ENCODE peak calls at places on chromosomes 2 and 18, in eight cellular contexts. One of them, this sample, is unnamed.

GRCh38 chr2:239856620-239857285 is 168.4 kb downstream of the NDUFA10 start:
- DNase-seq in activated naive CD8-positive, alpha-beta T cell treated with anti-CD3 and anti-CD28 coated beads, Interleukin-2, amount 50 U/mL, for 16 hours: no peak
- DNase-seq in adipocyte: no peak
- DNase-seq in CD14-positive monocyte: no peak
- DNase-seq in NCI-H2171: no peak
- DNase-seq in NCI-H1436: no peak
- DNase-seq in endothelial cell of umbilical vein: no peak
- DNase-seq in activated effector memory CD4-positive, alpha-beta T cell treated with anti-CD3 and anti-CD28 coated beads, Interleukin-2, amount 50 U/mL, for 16 hours: no peak
- DNase-seq in this sample: no peak

GRCh38 chr2:128293426-128293755 is 25.3 kb downstream of the HS6ST1 start:
- DNase-seq in activated naive CD8-positive, alpha-beta T cell treated with anti-CD3 and anti-CD28 coated beads, Interleukin-2, amount 50 U/mL, for 16 hours: no peak
- DNase-seq in adipocyte: no peak
- DNase-seq in CD14-positive monocyte: no peak
- DNase-seq in NCI-H2171: no peak
- DNase-seq in NCI-H1436: no peak
- DNase-seq in endothelial cell of umbilical vein: no peak
- DNase-seq in activated effector memory CD4-positive, alpha-beta T cell treated with anti-CD3 and anti-CD28 coated beads, Interleukin-2, amount 50 U/mL, for 16 hours: no peak
- DNase-seq in this sample: no peak

GRCh38 chr2:169393068-169393590 is 30.8 kb upstream of the LRP2 start:
- DNase-seq in activated naive CD8-positive, alpha-beta T cell treated with anti-CD3 and anti-CD28 coated beads, Interleukin-2, amount 50 U/mL, for 16 hours: no peak
- DNase-seq in adipocyte: no peak
- DNase-seq in CD14-positive monocyte: no peak
- DNase-seq in NCI-H2171: peak; percentile 66
- DNase-seq in NCI-H1436: no peak
- DNase-seq in endothelial cell of umbilical vein: no peak
- DNase-seq in activated effector memory CD4-positive, alpha-beta T cell treated with anti-CD3 and anti-CD28 coated beads, Interleukin-2, amount 50 U/mL, for 16 hours: no peak
- DNase-seq in this sample: no peak

GRCh38 chr2:70748002-70748779 is 19.8 kb downstream of the ADD2 start:
- DNase-seq in activated naive CD8-positive, alpha-beta T cell treated with anti-CD3 and anti-CD28 coated beads, Interleukin-2, amount 50 U/mL, for 16 hours: no peak
- DNase-seq in adipocyte: no peak
- DNase-seq in CD14-positive monocyte: no peak
- DNase-seq in NCI-H2171: no peak
- DNase-seq in NCI-H1436: no peak
- DNase-seq in endothelial cell of umbilical vein: no peak
- DNase-seq in activated effector memory CD4-positive, alpha-beta T cell treated with anti-CD3 and anti-CD28 coated beads, Interleukin-2, amount 50 U/mL, for 16 hours: no peak
- DNase-seq in this sample: no peak

GRCh38 chr18:26813043-26813442 is 52.5 kb downstream of the AQP4 start:
- DNase-seq in activated naive CD8-positive, alpha-beta T cell treated with anti-CD3 and anti-CD28 coated beads, Interleukin-2, amount 50 U/mL, for 16 hours: no peak
- DNase-seq in adipocyte: no peak
- DNase-seq in CD14-positive monocyte: no peak
- DNase-seq in NCI-H2171: no peak
- DNase-seq in NCI-H1436: no peak
- DNase-seq in endothelial cell of umbilical vein: no peak
- DNase-seq in activated effector memory CD4-positive, alpha-beta T cell treated with anti-CD3 and anti-CD28 coated beads, Interleukin-2, amount 50 U/mL, for 16 hours: no peak
- DNase-seq in this sample: no peak

GRCh38 chr2:136067465-136067864 is 50.5 kb downstream of the CXCR4 start:
- DNase-seq in activated naive CD8-positive, alpha-beta T cell treated with anti-CD3 and anti-CD28 coated beads, Interleukin-2, amount 50 U/mL, for 16 hours: no peak
- DNase-seq in adipocyte: no peak
- DNase-seq in CD14-positive monocyte: no peak
- DNase-seq in NCI-H2171: no peak
- DNase-seq in NCI-H1436: no peak
- DNase-seq in endothelial cell of umbilical vein: no peak
- DNase-seq in activated effector memory CD4-positive, alpha-beta T cell treated with anti-CD3 and anti-CD28 coated beads, Interleukin-2, amount 50 U/mL, for 16 hours: no peak
- DNase-seq in this sample: no peak

GRCh38 chr2:218429951-218430692 is 11.2 kb downstream of the VIL1 start:
- DNase-seq in activated naive CD8-positive, alpha-beta T cell treated with anti-CD3 and anti-CD28 coated beads, Interleukin-2, amount 50 U/mL, for 16 hours: no peak
- DNase-seq in adipocyte: no peak
- DNase-seq in CD14-positive monocyte: no peak
- DNase-seq in NCI-H2171: no peak
- DNase-seq in NCI-H1436: no peak
- DNase-seq in endothelial cell of umbilical vein: no peak
- DNase-seq in activated effector memory CD4-positive, alpha-beta T cell treated with anti-CD3 and anti-CD28 coated beads, Interleukin-2, amount 50 U/mL, for 16 hours: peak; percentile 27
- DNase-seq in this sample: no peak

GRCh38 chr2:58137856-58138255 is 91.2 kb downstream of the VRK2 start:
- DNase-seq in activated naive CD8-positive, alpha-beta T cell treated with anti-CD3 and anti-CD28 coated beads, Interleukin-2, amount 50 U/mL, for 16 hours: no peak
- DNase-seq in adipocyte: peak; percentile 7
- DNase-seq in CD14-positive monocyte: no peak
- DNase-seq in NCI-H2171: peak; percentile 30
- DNase-seq in NCI-H1436: no peak
- DNase-seq in endothelial cell of umbilical vein: peak; percentile 87
- DNase-seq in activated effector memory CD4-positive, alpha-beta T cell treated with anti-CD3 and anti-CD28 coated beads, Interleukin-2, amount 50 U/mL, for 16 hours: no peak
- DNase-seq in this sample: no peak

GRCh38 chr2:199092419-199092818 is 365.3 kb downstream of the SATB2 start:
- DNase-seq in activated naive CD8-positive, alpha-beta T cell treated with anti-CD3 and anti-CD28 coated beads, Interleukin-2, amount 50 U/mL, for 16 hours: no peak
- DNase-seq in adipocyte: no peak
- DNase-seq in CD14-positive monocyte: no peak
- DNase-seq in NCI-H2171: no peak
- DNase-seq in NCI-H1436: no peak
- DNase-seq in endothelial cell of umbilical vein: no peak
- DNase-seq in activated effector memory CD4-positive, alpha-beta T cell treated with anti-CD3 and anti-CD28 coated beads, Interleukin-2, amount 50 U/mL, for 16 hours: no peak
- DNase-seq in this sample: no peak

GRCh38 chr2:10265328-10266132 is 37.2 kb upstream of the HPCAL1 start:
- DNase-seq in activated naive CD8-positive, alpha-beta T cell treated with anti-CD3 and anti-CD28 coated beads, Interleukin-2, amount 50 U/mL, for 16 hours: no peak
- DNase-seq in adipocyte: peak; percentile 8
- DNase-seq in CD14-positive monocyte: peak; percentile 36
- DNase-seq in NCI-H2171: no peak
- DNase-seq in NCI-H1436: no peak
- DNase-seq in endothelial cell of umbilical vein: no peak
- DNase-seq in activated effector memory CD4-positive, alpha-beta T cell treated with anti-CD3 and anti-CD28 coated beads, Interleukin-2, amount 50 U/mL, for 16 hours: peak; percentile 58
- DNase-seq in this sample: no peak

GRCh38 chr2:47043142-47043890 is 111.8 kb downstream of the STPG4 start:
- DNase-seq in activated naive CD8-positive, alpha-beta T cell treated with anti-CD3 and anti-CD28 coated beads, Interleukin-2, amount 50 U/mL, for 16 hours: no peak
- DNase-seq in adipocyte: peak; percentile 90
- DNase-seq in CD14-positive monocyte: no peak
- DNase-seq in NCI-H2171: peak; percentile 78
- DNase-seq in NCI-H1436: no peak
- DNase-seq in endothelial cell of umbilical vein: peak; percentile 82
- DNase-seq in activated effector memory CD4-positive, alpha-beta T cell treated with anti-CD3 and anti-CD28 coated beads, Interleukin-2, amount 50 U/mL, for 16 hours: no peak
- DNase-seq in this sample: no peak

GRCh38 chr2:170122883-170123547 is 54.9 kb upstream of the MYO3B start:
- DNase-seq in activated naive CD8-positive, alpha-beta T cell treated with anti-CD3 and anti-CD28 coated beads, Interleukin-2, amount 50 U/mL, for 16 hours: no peak
- DNase-seq in adipocyte: peak; percentile 35
- DNase-seq in CD14-positive monocyte: no peak
- DNase-seq in NCI-H2171: no peak
- DNase-seq in NCI-H1436: no peak
- DNase-seq in endothelial cell of umbilical vein: peak; percentile 34
- DNase-seq in activated effector memory CD4-positive, alpha-beta T cell treated with anti-CD3 and anti-CD28 coated beads, Interleukin-2, amount 50 U/mL, for 16 hours: no peak
- DNase-seq in this sample: no peak

GRCh38 chr2:2777213-2777612 is 446.1 kb upstream of the MYT1L start:
- DNase-seq in activated naive CD8-positive, alpha-beta T cell treated with anti-CD3 and anti-CD28 coated beads, Interleukin-2, amount 50 U/mL, for 16 hours: no peak
- DNase-seq in adipocyte: no peak
- DNase-seq in CD14-positive monocyte: no peak
- DNase-seq in NCI-H2171: peak; percentile 51
- DNase-seq in NCI-H1436: no peak
- DNase-seq in endothelial cell of umbilical vein: no peak
- DNase-seq in activated effector memory CD4-positive, alpha-beta T cell treated with anti-CD3 and anti-CD28 coated beads, Interleukin-2, amount 50 U/mL, for 16 hours: peak; percentile 17
- DNase-seq in this sample: no peak

GRCh38 chr2:213237787-213238186 is 46.5 kb upstream of the SPAG16 start:
- DNase-seq in activated naive CD8-positive, alpha-beta T cell treated with anti-CD3 and anti-CD28 coated beads, Interleukin-2, amount 50 U/mL, for 16 hours: no peak
- DNase-seq in adipocyte: peak; percentile 27
- DNase-seq in CD14-positive monocyte: no peak
- DNase-seq in NCI-H2171: no peak
- DNase-seq in NCI-H1436: no peak
- DNase-seq in endothelial cell of umbilical vein: no peak
- DNase-seq in activated effector memory CD4-positive, alpha-beta T cell treated with anti-CD3 and anti-CD28 coated beads, Interleukin-2, amount 50 U/mL, for 16 hours: no peak
- DNase-seq in this sample: no peak

GRCh38 chr2:86809481-86810121 is 18.9 kb upstream of the CD8A start:
- DNase-seq in activated naive CD8-positive, alpha-beta T cell treated with anti-CD3 and anti-CD28 coated beads, Interleukin-2, amount 50 U/mL, for 16 hours: no peak
- DNase-seq in adipocyte: no peak
- DNase-seq in CD14-positive monocyte: no peak
- DNase-seq in NCI-H2171: no peak
- DNase-seq in NCI-H1436: no peak
- DNase-seq in endothelial cell of umbilical vein: no peak
- DNase-seq in activated effector memory CD4-positive, alpha-beta T cell treated with anti-CD3 and anti-CD28 coated beads, Interleukin-2, amount 50 U/mL, for 16 hours: no peak
- DNase-seq in this sample: no peak

GRCh38 chr2:240121190-240121589 is 14.9 kb downstream of the COPS9 start:
- DNase-seq in activated naive CD8-positive, alpha-beta T cell treated with anti-CD3 and anti-CD28 coated beads, Interleukin-2, amount 50 U/mL, for 16 hours: no peak
- DNase-seq in adipocyte: no peak
- DNase-seq in CD14-positive monocyte: no peak
- DNase-seq in NCI-H2171: no peak
- DNase-seq in NCI-H1436: no peak
- DNase-seq in endothelial cell of umbilical vein: no peak
- DNase-seq in activated effector memory CD4-positive, alpha-beta T cell treated with anti-CD3 and anti-CD28 coated beads, Interleukin-2, amount 50 U/mL, for 16 hours: peak; percentile 28
- DNase-seq in this sample: no peak

GRCh38 chr18:10050956-10051355 is 137.1 kb downstream of the VAPA start:
- DNase-seq in activated naive CD8-positive, alpha-beta T cell treated with anti-CD3 and anti-CD28 coated beads, Interleukin-2, amount 50 U/mL, for 16 hours: no peak
- DNase-seq in adipocyte: no peak
- DNase-seq in CD14-positive monocyte: no peak
- DNase-seq in NCI-H2171: no peak
- DNase-seq in NCI-H1436: no peak
- DNase-seq in endothelial cell of umbilical vein: no peak
- DNase-seq in activated effector memory CD4-positive, alpha-beta T cell treated with anti-CD3 and anti-CD28 coated beads, Interleukin-2, amount 50 U/mL, for 16 hours: no peak
- DNase-seq in this sample: no peak

GRCh38 chr2:128779301-128780095 is 460.8 kb upstream of the HS6ST1 start:
- DNase-seq in activated naive CD8-positive, alpha-beta T cell treated with anti-CD3 and anti-CD28 coated beads, Interleukin-2, amount 50 U/mL, for 16 hours: no peak
- DNase-seq in adipocyte: no peak
- DNase-seq in CD14-positive monocyte: no peak
- DNase-seq in NCI-H2171: no peak
- DNase-seq in NCI-H1436: no peak
- DNase-seq in endothelial cell of umbilical vein: no peak
- DNase-seq in activated effector memory CD4-positive, alpha-beta T cell treated with anti-CD3 and anti-CD28 coated beads, Interleukin-2, amount 50 U/mL, for 16 hours: peak; percentile 16
- DNase-seq in this sample: no peak

GRCh38 chr2:96839288-96839874 is 4.4 kb downstream of the ANKRD23 start:
- DNase-seq in activated naive CD8-positive, alpha-beta T cell treated with anti-CD3 and anti-CD28 coated beads, Interleukin-2, amount 50 U/mL, for 16 hours: peak; percentile 46
- DNase-seq in adipocyte: no peak
- DNase-seq in CD14-positive monocyte: no peak
- DNase-seq in NCI-H2171: no peak
- DNase-seq in NCI-H1436: no peak
- DNase-seq in endothelial cell of umbilical vein: no peak
- DNase-seq in activated effector memory CD4-positive, alpha-beta T cell treated with anti-CD3 and anti-CD28 coated beads, Interleukin-2, amount 50 U/mL, for 16 hours: peak; percentile 93
- DNase-seq in this sample: no peak

GRCh38 chr2:191950132-191950885 is 103.4 kb upstream of the CAVIN2 start:
- DNase-seq in activated naive CD8-positive, alpha-beta T cell treated with anti-CD3 and anti-CD28 coated beads, Interleukin-2, amount 50 U/mL, for 16 hours: no peak
- DNase-seq in adipocyte: peak; percentile 56
- DNase-seq in CD14-positive monocyte: no peak
- DNase-seq in NCI-H2171: no peak
- DNase-seq in NCI-H1436: no peak
- DNase-seq in endothelial cell of umbilical vein: peak; percentile 80
- DNase-seq in activated effector memory CD4-positive, alpha-beta T cell treated with anti-CD3 and anti-CD28 coated beads, Interleukin-2, amount 50 U/mL, for 16 hours: no peak
- DNase-seq in this sample: no peak

GRCh38 chr2:67234443-67234842 is 162.7 kb upstream of the ETAA1 start:
- DNase-seq in activated naive CD8-positive, alpha-beta T cell treated with anti-CD3 and anti-CD28 coated beads, Interleukin-2, amount 50 U/mL, for 16 hours: no peak
- DNase-seq in adipocyte: peak; percentile 66
- DNase-seq in CD14-positive monocyte: no peak
- DNase-seq in NCI-H2171: no peak
- DNase-seq in NCI-H1436: peak; percentile 42
- DNase-seq in endothelial cell of umbilical vein: peak; percentile 26
- DNase-seq in activated effector memory CD4-positive, alpha-beta T cell treated with anti-CD3 and anti-CD28 coated beads, Interleukin-2, amount 50 U/mL, for 16 hours: no peak
- DNase-seq in this sample: no peak

GRCh38 chr2:140506606-140507005 is 1624.2 kb downstream of the LRP1B start:
- DNase-seq in activated naive CD8-positive, alpha-beta T cell treated with anti-CD3 and anti-CD28 coated beads, Interleukin-2, amount 50 U/mL, for 16 hours: no peak
- DNase-seq in adipocyte: peak; percentile 65
- DNase-seq in CD14-positive monocyte: no peak
- DNase-seq in NCI-H2171: no peak
- DNase-seq in NCI-H1436: no peak
- DNase-seq in endothelial cell of umbilical vein: no peak
- DNase-seq in activated effector memory CD4-positive, alpha-beta T cell treated with anti-CD3 and anti-CD28 coated beads, Interleukin-2, amount 50 U/mL, for 16 hours: no peak
- DNase-seq in this sample: no peak

GRCh38 chr2:153871231-153872221 is at the start of gene GALNT13:
- DNase-seq in activated naive CD8-positive, alpha-beta T cell treated with anti-CD3 and anti-CD28 coated beads, Interleukin-2, amount 50 U/mL, for 16 hours: no peak
- DNase-seq in adipocyte: no peak
- DNase-seq in CD14-positive monocyte: peak; percentile 42
- DNase-seq in NCI-H2171: peak; percentile 95
- DNase-seq in NCI-H1436: peak; percentile 93
- DNase-seq in endothelial cell of umbilical vein: peak; percentile 1
- DNase-seq in activated effector memory CD4-positive, alpha-beta T cell treated with anti-CD3 and anti-CD28 coated beads, Interleukin-2, amount 50 U/mL, for 16 hours: no peak
- DNase-seq in this sample: peak; percentile 65

GRCh38 chr2:134988994-134989605 is 58.1 kb downstream of the MAP3K19 start:
- DNase-seq in activated naive CD8-positive, alpha-beta T cell treated with anti-CD3 and anti-CD28 coated beads, Interleukin-2, amount 50 U/mL, for 16 hours: no peak
- DNase-seq in adipocyte: peak; percentile 68
- DNase-seq in CD14-positive monocyte: no peak
- DNase-seq in NCI-H2171: no peak
- DNase-seq in NCI-H1436: peak; percentile 20
- DNase-seq in endothelial cell of umbilical vein: peak; percentile 34
- DNase-seq in activated effector memory CD4-positive, alpha-beta T cell treated with anti-CD3 and anti-CD28 coated beads, Interleukin-2, amount 50 U/mL, for 16 hours: no peak
- DNase-seq in this sample: no peak

GRCh38 chr2:152062130-152063091 is 36.4 kb downstream of the CACNB4 start:
- DNase-seq in activated naive CD8-positive, alpha-beta T cell treated with anti-CD3 and anti-CD28 coated beads, Interleukin-2, amount 50 U/mL, for 16 hours: no peak
- DNase-seq in adipocyte: peak; percentile 53
- DNase-seq in CD14-positive monocyte: no peak
- DNase-seq in NCI-H2171: no peak
- DNase-seq in NCI-H1436: no peak
- DNase-seq in endothelial cell of umbilical vein: no peak
- DNase-seq in activated effector memory CD4-positive, alpha-beta T cell treated with anti-CD3 and anti-CD28 coated beads, Interleukin-2, amount 50 U/mL, for 16 hours: no peak
- DNase-seq in this sample: no peak

GRCh38 chr18:7898181-7898580 is 331.1 kb downstream of the PTPRM start:
- DNase-seq in activated naive CD8-positive, alpha-beta T cell treated with anti-CD3 and anti-CD28 coated beads, Interleukin-2, amount 50 U/mL, for 16 hours: no peak
- DNase-seq in adipocyte: no peak
- DNase-seq in CD14-positive monocyte: no peak
- DNase-seq in NCI-H2171: no peak
- DNase-seq in NCI-H1436: no peak
- DNase-seq in endothelial cell of umbilical vein: no peak
- DNase-seq in activated effector memory CD4-positive, alpha-beta T cell treated with anti-CD3 and anti-CD28 coated beads, Interleukin-2, amount 50 U/mL, for 16 hours: no peak
- DNase-seq in this sample: no peak

GRCh38 chr18:55012041-55012440 is 52.8 kb upstream of the CCDC68 start:
- DNase-seq in activated naive CD8-positive, alpha-beta T cell treated with anti-CD3 and anti-CD28 coated beads, Interleukin-2, amount 50 U/mL, for 16 hours: no peak
- DNase-seq in adipocyte: peak; percentile 51
- DNase-seq in CD14-positive monocyte: no peak
- DNase-seq in NCI-H2171: no peak
- DNase-seq in NCI-H1436: no peak
- DNase-seq in endothelial cell of umbilical vein: no peak
- DNase-seq in activated effector memory CD4-positive, alpha-beta T cell treated with anti-CD3 and anti-CD28 coated beads, Interleukin-2, amount 50 U/mL, for 16 hours: no peak
- DNase-seq in this sample: no peak